ENCODE peak calls at places on chromosomes 11 and 22, in five cellular contexts. One of them, this sample, is unnamed.

GRCh38 chr22:49825944-49826602 is 1.6 kb downstream of the BRD1 start:
- DNase-seq in psoas muscle: no peak
- DNase-seq in Calu3: peak
- DNase-seq in astrocyte of the spinal cord: peak
- DNase-seq in uterus: no peak
- DNase-seq in this sample: no peak

GRCh38 chr11:23569547-23569946 is 709.3 kb upstream of the CCDC179 start:
- DNase-seq in psoas muscle: no peak
- DNase-seq in Calu3: no peak
- DNase-seq in astrocyte of the spinal cord: no peak
- DNase-seq in uterus: no peak
- DNase-seq in this sample: no peak

GRCh38 chr11:1553808-1554594 is 18.1 kb downstream of the DUSP8 start:
- DNase-seq in psoas muscle: no peak
- DNase-seq in Calu3: peak
- DNase-seq in astrocyte of the spinal cord: no peak
- DNase-seq in uterus: no peak
- DNase-seq in this sample: no peak

GRCh38 chr11:128580612-128581011 is 6.7 kb downstream of the ETS1 start:
- DNase-seq in psoas muscle: no peak
- DNase-seq in Calu3: no peak
- DNase-seq in astrocyte of the spinal cord: no peak
- DNase-seq in uterus: no peak
- DNase-seq in this sample: no peak

GRCh38 chr11:113373981-113374560 is 13.5 kb upstream of the ANKK1 start:
- DNase-seq in psoas muscle: no peak
- DNase-seq in Calu3: no peak
- DNase-seq in astrocyte of the spinal cord: no peak
- DNase-seq in uterus: no peak
- DNase-seq in this sample: no peak

GRCh38 chr22:50059881-50060262 is 1.8 kb upstream of the TTLL8 start:
- DNase-seq in psoas muscle: no peak
- DNase-seq in Calu3: no peak
- DNase-seq in astrocyte of the spinal cord: no peak
- DNase-seq in uterus: no peak
- DNase-seq in this sample: no peak

GRCh38 chr22:17095538-17095937 is 10.7 kb downstream of the IL17RA start:
- DNase-seq in psoas muscle: no peak
- DNase-seq in Calu3: no peak
- DNase-seq in astrocyte of the spinal cord: no peak
- DNase-seq in uterus: no peak
- DNase-seq in this sample: no peak

GRCh38 chr11:57144075-57144474 is 37.7 kb upstream of the LRRC55 start:
- DNase-seq in psoas muscle: no peak
- DNase-seq in Calu3: no peak
- DNase-seq in astrocyte of the spinal cord: no peak
- DNase-seq in uterus: no peak
- DNase-seq in this sample: no peak

GRCh38 chr11:94595061-94595460 is 27.9 kb downstream of the PIWIL4 start:
- DNase-seq in psoas muscle: no peak
- DNase-seq in Calu3: no peak
- DNase-seq in astrocyte of the spinal cord: no peak
- DNase-seq in uterus: no peak
- DNase-seq in this sample: no peak

GRCh38 chr22:33569547-33569946 is 350.7 kb downstream of the LARGE1 start:
- DNase-seq in psoas muscle: no peak
- DNase-seq in Calu3: no peak
- DNase-seq in astrocyte of the spinal cord: no peak
- DNase-seq in uterus: no peak
- DNase-seq in this sample: no peak

GRCh38 chr11:93524173-93524536 is 19.0 kb downstream of the SMCO4 start:
- DNase-seq in psoas muscle: no peak
- DNase-seq in Calu3: no peak
- DNase-seq in astrocyte of the spinal cord: no peak
- DNase-seq in uterus: no peak
- DNase-seq in this sample: no peak

GRCh38 chr11:108647387-108647700 is 17.5 kb upstream of the DDX10 start:
- DNase-seq in psoas muscle: no peak
- DNase-seq in Calu3: no peak
- DNase-seq in astrocyte of the spinal cord: no peak
- DNase-seq in uterus: no peak
- DNase-seq in this sample: no peak

GRCh38 chr11:67002921-67003411 is 20.0 kb upstream of the SYT12 start:
- DNase-seq in psoas muscle: no peak
- DNase-seq in Calu3: no peak
- DNase-seq in astrocyte of the spinal cord: no peak
- DNase-seq in uterus: no peak
- DNase-seq in this sample: no peak

GRCh38 chr11:116424615-116425261 is 348.0 kb downstream of the BUD13 start:
- DNase-seq in psoas muscle: no peak
- DNase-seq in Calu3: no peak
- DNase-seq in astrocyte of the spinal cord: no peak
- DNase-seq in uterus: no peak
- DNase-seq in this sample: no peak

GRCh38 chr11:43555811-43556210 is 124.7 kb upstream of the HSD17B12 start:
- DNase-seq in psoas muscle: no peak
- DNase-seq in Calu3: no peak
- DNase-seq in astrocyte of the spinal cord: peak
- DNase-seq in uterus: peak
- DNase-seq in this sample: no peak

GRCh38 chr11:95358516-95359322 is 127.7 kb upstream of the SESN3 start:
- DNase-seq in psoas muscle: no peak
- DNase-seq in Calu3: peak
- DNase-seq in astrocyte of the spinal cord: no peak
- DNase-seq in uterus: no peak
- DNase-seq in this sample: no peak

GRCh38 chr22:48277868-48278581 is 1515.6 kb downstream of the TBC1D22A start:
- DNase-seq in psoas muscle: no peak
- DNase-seq in Calu3: no peak
- DNase-seq in astrocyte of the spinal cord: no peak
- DNase-seq in uterus: no peak
- DNase-seq in this sample: no peak

GRCh38 chr11:123841189-123841588 is 35.0 kb upstream of the OR6M1 start:
- DNase-seq in psoas muscle: no peak
- DNase-seq in Calu3: no peak
- DNase-seq in astrocyte of the spinal cord: no peak
- DNase-seq in uterus: no peak
- DNase-seq in this sample: no peak

GRCh38 chr11:119993732-119994131 is 144.2 kb downstream of the TRIM29 start:
- DNase-seq in psoas muscle: no peak
- DNase-seq in Calu3: no peak
- DNase-seq in astrocyte of the spinal cord: no peak
- DNase-seq in uterus: no peak
- DNase-seq in this sample: no peak
- TF ChIP-seq CTCF in psoas muscle: no peak
- TF ChIP-seq CTCF in Calu3: no peak
- TF ChIP-seq CTCF in astrocyte of the spinal cord: no peak
- TF ChIP-seq CTCF in uterus: no peak
- TF ChIP-seq CTCF in this sample: peak

GRCh38 chr11:17733261-17733660 is 1.3 kb upstream of the KCNC1 start:
- DNase-seq in psoas muscle: no peak
- DNase-seq in Calu3: no peak
- DNase-seq in astrocyte of the spinal cord: no peak
- DNase-seq in uterus: no peak
- DNase-seq in this sample: no peak

GRCh38 chr11:17736921-17737817 is 2.6 kb downstream of the KCNC1 start:
- DNase-seq in psoas muscle: no peak
- DNase-seq in Calu3: no peak
- DNase-seq in astrocyte of the spinal cord: no peak
- DNase-seq in uterus: no peak
- DNase-seq in this sample: no peak

GRCh38 chr11:17735823-17736772 is 1.5 kb downstream of the KCNC1 start:
- DNase-seq in psoas muscle: no peak
- DNase-seq in Calu3: no peak
- DNase-seq in astrocyte of the spinal cord: no peak
- DNase-seq in uterus: no peak
- DNase-seq in this sample: no peak

GRCh38 chr11:17734986-17735822 is 623 bp downstream of the KCNC1 start:
- DNase-seq in psoas muscle: peak
- DNase-seq in Calu3: peak
- DNase-seq in astrocyte of the spinal cord: peak
- DNase-seq in uterus: peak
- DNase-seq in this sample: peak

GRCh38 chr11:17734418-17734911 is at the start of gene KCNC1:
- DNase-seq in psoas muscle: no peak
- DNase-seq in Calu3: peak
- DNase-seq in astrocyte of the spinal cord: peak
- DNase-seq in uterus: no peak
- DNase-seq in this sample: peak
- TF ChIP-seq CTCF in psoas muscle: no peak
- TF ChIP-seq CTCF in Calu3: no peak
- TF ChIP-seq CTCF in astrocyte of the spinal cord: no peak
- TF ChIP-seq CTCF in uterus: no peak
- TF ChIP-seq CTCF in this sample: no peak

DNA sequence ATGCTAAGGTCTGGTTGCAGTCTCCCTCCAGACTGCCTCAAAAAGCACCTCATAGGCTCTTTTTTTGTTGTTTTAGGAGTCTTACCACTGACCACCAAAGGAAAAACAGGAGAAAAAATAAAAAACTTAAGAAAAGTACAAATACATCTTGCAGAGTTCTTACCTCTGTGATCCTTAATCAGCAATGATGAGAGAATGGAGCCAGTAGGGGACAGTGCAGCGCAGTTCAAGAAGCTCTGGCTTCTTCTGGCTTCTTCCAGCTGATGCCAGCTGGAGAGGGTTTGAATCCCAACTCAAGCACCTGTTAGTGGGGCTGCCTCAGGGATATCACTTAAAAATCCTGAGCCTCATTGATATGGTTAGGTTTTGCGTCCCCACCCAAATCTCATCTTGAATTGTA is 223.3 kb upstream of the ISX start:
- DNase-seq in psoas muscle: no peak
- DNase-seq in Calu3: no peak
- DNase-seq in astrocyte of the spinal cord: no peak
- DNase-seq in uterus: no peak
- DNase-seq in this sample: no peak
- TF ChIP-seq CTCF in psoas muscle: no peak
- TF ChIP-seq CTCF in Calu3: no peak
- TF ChIP-seq CTCF in astrocyte of the spinal cord: no peak
- TF ChIP-seq CTCF in uterus: no peak
- TF ChIP-seq CTCF in this sample: no peak

GRCh38 chr11:75449271-75449670 is 16.3 kb upstream of the KLHL35 start:
- DNase-seq in psoas muscle: no peak
- DNase-seq in Calu3: no peak
- DNase-seq in astrocyte of the spinal cord: no peak
- DNase-seq in uterus: no peak
- DNase-seq in this sample: no peak
- TF ChIP-seq CTCF in psoas muscle: no peak
- TF ChIP-seq CTCF in Calu3: no peak
- TF ChIP-seq CTCF in astrocyte of the spinal cord: no peak
- TF ChIP-seq CTCF in uterus: no peak
- TF ChIP-seq CTCF in this sample: no peak

GRCh38 chr11:4994551-4994950 is at the start of gene OR51L1:
- DNase-seq in psoas muscle: no peak
- DNase-seq in Calu3: no peak
- DNase-seq in astrocyte of the spinal cord: no peak
- DNase-seq in uterus: no peak
- DNase-seq in this sample: no peak

GRCh38 chr11:4991066-4991465 is 3.6 kb upstream of the OR51L1 start:
- DNase-seq in psoas muscle: no peak
- DNase-seq in Calu3: no peak
- DNase-seq in astrocyte of the spinal cord: peak
- DNase-seq in uterus: no peak
- DNase-seq in this sample: no peak
- TF ChIP-seq CTCF in psoas muscle: no peak
- TF ChIP-seq CTCF in Calu3: no peak
- TF ChIP-seq CTCF in astrocyte of the spinal cord: peak
- TF ChIP-seq CTCF in uterus: no peak
- TF ChIP-seq CTCF in this sample: no peak

DNA sequence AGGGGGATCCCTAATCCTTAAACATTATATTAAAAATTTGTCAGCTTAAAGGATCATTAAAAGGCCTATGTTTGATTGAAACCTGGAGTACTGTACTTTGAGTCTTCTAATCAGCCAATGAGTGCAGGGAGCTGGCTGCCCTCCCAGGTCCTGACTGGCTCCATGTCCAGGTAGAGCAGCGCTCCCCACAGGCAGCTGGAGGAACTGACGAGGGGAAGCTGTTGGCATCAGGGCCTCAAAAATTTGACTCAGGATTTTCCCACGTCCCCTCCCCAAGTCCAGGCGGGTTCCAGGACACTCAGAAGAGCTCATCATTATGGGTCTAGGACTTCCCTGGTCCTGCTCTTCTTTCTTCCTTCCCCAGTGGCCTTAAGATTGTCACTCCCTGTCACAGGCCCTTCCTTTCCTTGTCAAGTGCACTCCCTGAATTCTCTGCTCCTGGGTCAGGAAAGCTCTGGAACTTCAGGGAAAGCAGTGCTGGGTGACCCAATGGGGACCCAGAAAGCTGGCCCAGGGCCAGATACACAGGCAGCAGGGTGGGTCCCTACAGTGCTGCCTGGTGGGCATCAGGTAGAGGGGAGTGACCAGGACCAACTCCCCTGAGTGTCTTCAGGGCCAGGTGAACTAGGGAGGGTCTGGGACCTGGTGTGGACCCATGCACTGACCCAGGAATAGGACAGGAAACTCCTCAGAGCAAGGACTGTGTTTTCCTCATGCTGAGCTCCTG is 65.5 kb downstream of the GGTLC2 start:
- DNase-seq in psoas muscle: no peak
- DNase-seq in Calu3: no peak
- DNase-seq in astrocyte of the spinal cord: no peak
- DNase-seq in uterus: no peak
- DNase-seq in this sample: peak
- TF ChIP-seq CTCF in psoas muscle: no peak
- TF ChIP-seq CTCF in Calu3: peak
- TF ChIP-seq CTCF in astrocyte of the spinal cord: peak
- TF ChIP-seq CTCF in uterus: no peak
- TF ChIP-seq CTCF in this sample: peak

GRCh38 chr11:3157381-3158130 is 7.6 kb downstream of the OSBPL5 start:
- DNase-seq in psoas muscle: peak
- DNase-seq in Calu3: no peak
- DNase-seq in astrocyte of the spinal cord: no peak
- DNase-seq in uterus: no peak
- DNase-seq in this sample: no peak
- TF ChIP-seq CTCF in psoas muscle: no peak
- TF ChIP-seq CTCF in Calu3: no peak
- TF ChIP-seq CTCF in astrocyte of the spinal cord: no peak
- TF ChIP-seq CTCF in uterus: no peak
- TF ChIP-seq CTCF in this sample: no peak

GRCh38 chr11:45399166-45399565 is 113.0 kb upstream of the SYT13 start:
- DNase-seq in psoas muscle: no peak
- DNase-seq in Calu3: no peak
- DNase-seq in astrocyte of the spinal cord: no peak
- DNase-seq in uterus: no peak
- DNase-seq in this sample: no peak
- TF ChIP-seq CTCF in psoas muscle: no peak
- TF ChIP-seq CTCF in Calu3: no peak
- TF ChIP-seq CTCF in astrocyte of the spinal cord: no peak
- TF ChIP-seq CTCF in uterus: no peak
- TF ChIP-seq CTCF in this sample: no peak